ENCODE peak calls at places on chromosome 18, in five cellular contexts. One of them, this sample, is unnamed.

GRCh38 chr18:23712445-23712844 is 23.2 kb downstream of the LAMA3 start:
- DNase-seq in sigmoid colon: no peak
- DNase-seq in hippocampal formation: no peak
- DNase-seq in GM10248: no peak
- DNase-seq in CD8-positive, alpha-beta T cell: no peak
- DNase-seq in this sample: no peak

GRCh38 chr18:48781041-48781989 is 169.4 kb downstream of the SMAD7 start:
- DNase-seq in sigmoid colon: peak
- DNase-seq in hippocampal formation: peak
- DNase-seq in GM10248: no peak
- DNase-seq in CD8-positive, alpha-beta T cell: no peak
- DNase-seq in this sample: peak

GRCh38 chr18:12686100-12686499 is 16.4 kb downstream of the CEP76 start:
- DNase-seq in sigmoid colon: no peak
- DNase-seq in hippocampal formation: no peak
- DNase-seq in GM10248: no peak
- DNase-seq in CD8-positive, alpha-beta T cell: no peak
- DNase-seq in this sample: peak

GRCh38 chr18:3184275-3184963 is 35.3 kb downstream of the MYOM1 start:
- DNase-seq in sigmoid colon: no peak
- DNase-seq in hippocampal formation: no peak
- DNase-seq in GM10248: no peak
- DNase-seq in CD8-positive, alpha-beta T cell: no peak
- DNase-seq in this sample: no peak

GRCh38 chr18:51668101-51668500 is 470.6 kb upstream of the MEX3C start:
- DNase-seq in sigmoid colon: no peak
- DNase-seq in hippocampal formation: peak
- DNase-seq in GM10248: peak
- DNase-seq in CD8-positive, alpha-beta T cell: no peak
- DNase-seq in this sample: peak

GRCh38 chr18:48993586-48993985 is 42.8 kb upstream of the SMAD7 start:
- DNase-seq in sigmoid colon: no peak
- DNase-seq in hippocampal formation: no peak
- DNase-seq in GM10248: no peak
- DNase-seq in CD8-positive, alpha-beta T cell: no peak
- DNase-seq in this sample: no peak

GRCh38 chr18:23809411-23809810 is 120.2 kb downstream of the LAMA3 start:
- DNase-seq in sigmoid colon: no peak
- DNase-seq in hippocampal formation: no peak
- DNase-seq in GM10248: no peak
- DNase-seq in CD8-positive, alpha-beta T cell: no peak
- DNase-seq in this sample: no peak

GRCh38 chr18:22604986-22605421 is 187.3 kb upstream of the CTAGE1 start:
- DNase-seq in sigmoid colon: no peak
- DNase-seq in hippocampal formation: no peak
- DNase-seq in GM10248: no peak
- DNase-seq in CD8-positive, alpha-beta T cell: no peak
- DNase-seq in this sample: no peak

GRCh38 chr18:48706630-48707206 is 167.9 kb downstream of the CTIF start:
- DNase-seq in sigmoid colon: no peak
- DNase-seq in hippocampal formation: no peak
- DNase-seq in GM10248: no peak
- DNase-seq in CD8-positive, alpha-beta T cell: no peak
- DNase-seq in this sample: no peak

GRCh38 chr18:63904694-63905093 is 3.1 kb upstream of the SERPINB10 start:
- DNase-seq in sigmoid colon: no peak
- DNase-seq in hippocampal formation: no peak
- DNase-seq in GM10248: no peak
- DNase-seq in CD8-positive, alpha-beta T cell: no peak
- DNase-seq in this sample: no peak

GRCh38 chr18:9831046-9831722 is 54.6 kb upstream of the TXNDC2 start:
- DNase-seq in sigmoid colon: no peak
- DNase-seq in hippocampal formation: no peak
- DNase-seq in GM10248: no peak
- DNase-seq in CD8-positive, alpha-beta T cell: no peak
- DNase-seq in this sample: no peak

GRCh38 chr18:681985-682384 is 24.5 kb downstream of the TYMS start:
- DNase-seq in sigmoid colon: no peak
- DNase-seq in hippocampal formation: no peak
- DNase-seq in GM10248: no peak
- DNase-seq in CD8-positive, alpha-beta T cell: no peak
- DNase-seq in this sample: no peak

GRCh38 chr18:5975111-5975622 is 79.8 kb upstream of the TMEM200C start:
- DNase-seq in sigmoid colon: no peak
- DNase-seq in hippocampal formation: no peak
- DNase-seq in GM10248: peak
- DNase-seq in CD8-positive, alpha-beta T cell: no peak
- DNase-seq in this sample: no peak

GRCh38 chr18:69845588-69846506 is 101.8 kb downstream of the CD226 start:
- DNase-seq in sigmoid colon: no peak
- DNase-seq in hippocampal formation: peak
- DNase-seq in GM10248: no peak
- DNase-seq in CD8-positive, alpha-beta T cell: no peak
- DNase-seq in this sample: peak

GRCh38 chr18:2326999-2327398 is 244.3 kb downstream of the METTL4 start:
- DNase-seq in sigmoid colon: no peak
- DNase-seq in hippocampal formation: no peak
- DNase-seq in GM10248: no peak
- DNase-seq in CD8-positive, alpha-beta T cell: no peak
- DNase-seq in this sample: no peak

GRCh38 chr18:5895886-5896740 is 791 bp upstream of the TMEM200C start:
- DNase-seq in sigmoid colon: peak
- DNase-seq in hippocampal formation: no peak
- DNase-seq in GM10248: peak
- DNase-seq in CD8-positive, alpha-beta T cell: no peak
- DNase-seq in this sample: peak

GRCh38 chr18:61950371-61950770 is 57.6 kb upstream of the RNF152 start:
- DNase-seq in sigmoid colon: no peak
- DNase-seq in hippocampal formation: no peak
- DNase-seq in GM10248: no peak
- DNase-seq in CD8-positive, alpha-beta T cell: no peak
- DNase-seq in this sample: no peak

GRCh38 chr18:41923495-41923894 is 31.5 kb upstream of the PIK3C3 start:
- DNase-seq in sigmoid colon: no peak
- DNase-seq in hippocampal formation: no peak
- DNase-seq in GM10248: no peak
- DNase-seq in CD8-positive, alpha-beta T cell: no peak
- DNase-seq in this sample: no peak

GRCh38 chr18:42108071-42108470 is 153.0 kb downstream of the PIK3C3 start:
- DNase-seq in sigmoid colon: no peak
- DNase-seq in hippocampal formation: no peak
- DNase-seq in GM10248: no peak
- DNase-seq in CD8-positive, alpha-beta T cell: no peak
- DNase-seq in this sample: no peak

GRCh38 chr18:67302043-67302442 is 214.5 kb downstream of the DSEL start:
- DNase-seq in sigmoid colon: no peak
- DNase-seq in hippocampal formation: no peak
- DNase-seq in GM10248: no peak
- DNase-seq in CD8-positive, alpha-beta T cell: no peak
- DNase-seq in this sample: no peak

GRCh38 chr18:5986257-5986909 is 91.1 kb upstream of the TMEM200C start:
- DNase-seq in sigmoid colon: no peak
- DNase-seq in hippocampal formation: no peak
- DNase-seq in GM10248: no peak
- DNase-seq in CD8-positive, alpha-beta T cell: no peak
- DNase-seq in this sample: no peak

GRCh38 chr18:11982981-11983380 is 1.7 kb downstream of the IMPA2 start:
- DNase-seq in sigmoid colon: no peak
- DNase-seq in hippocampal formation: no peak
- DNase-seq in GM10248: no peak
- DNase-seq in CD8-positive, alpha-beta T cell: no peak
- DNase-seq in this sample: peak

GRCh38 chr18:13242797-13243196 is 24.2 kb downstream of the LDLRAD4 start:
- DNase-seq in sigmoid colon: peak
- DNase-seq in hippocampal formation: no peak
- DNase-seq in GM10248: no peak
- DNase-seq in CD8-positive, alpha-beta T cell: no peak
- DNase-seq in this sample: no peak

GRCh38 chr18:39742015-39742466 is 2176.4 kb upstream of the CELF4 start:
- DNase-seq in sigmoid colon: no peak
- DNase-seq in hippocampal formation: no peak
- DNase-seq in GM10248: no peak
- DNase-seq in CD8-positive, alpha-beta T cell: no peak
- DNase-seq in this sample: no peak

GRCh38 chr18:21604711-21605110 is 4.2 kb upstream of the ESCO1 start:
- DNase-seq in sigmoid colon: no peak
- DNase-seq in hippocampal formation: no peak
- DNase-seq in GM10248: no peak
- DNase-seq in CD8-positive, alpha-beta T cell: no peak
- DNase-seq in this sample: no peak

GRCh38 chr18:10139783-10140410 is 226.1 kb downstream of the VAPA start:
- DNase-seq in sigmoid colon: no peak
- DNase-seq in hippocampal formation: no peak
- DNase-seq in GM10248: no peak
- DNase-seq in CD8-positive, alpha-beta T cell: no peak
- DNase-seq in this sample: no peak

GRCh38 chr18:57915848-57916596 is 112.9 kb upstream of the ATP8B1 start:
- DNase-seq in sigmoid colon: no peak
- DNase-seq in hippocampal formation: peak
- DNase-seq in GM10248: no peak
- DNase-seq in CD8-positive, alpha-beta T cell: no peak
- DNase-seq in this sample: no peak

GRCh38 chr18:35616664-35617423 is 35.3 kb downstream of the GALNT1 start:
- DNase-seq in sigmoid colon: no peak
- DNase-seq in hippocampal formation: no peak
- DNase-seq in GM10248: peak
- DNase-seq in CD8-positive, alpha-beta T cell: peak
- DNase-seq in this sample: peak

GRCh38 chr18:48991299-48992055 is 40.7 kb upstream of the SMAD7 start:
- DNase-seq in sigmoid colon: no peak
- DNase-seq in hippocampal formation: no peak
- DNase-seq in GM10248: no peak
- DNase-seq in CD8-positive, alpha-beta T cell: no peak
- DNase-seq in this sample: no peak

GRCh38 chr18:50644807-50645206 is 84.9 kb downstream of the MAPK4 start:
- DNase-seq in sigmoid colon: no peak
- DNase-seq in hippocampal formation: no peak
- DNase-seq in GM10248: no peak
- DNase-seq in CD8-positive, alpha-beta T cell: no peak
- DNase-seq in this sample: peak

GRCh38 chr18:22060361-22060760 is 109.0 kb upstream of the GATA6 start:
- DNase-seq in sigmoid colon: no peak
- DNase-seq in hippocampal formation: no peak
- DNase-seq in GM10248: no peak
- DNase-seq in CD8-positive, alpha-beta T cell: no peak
- DNase-seq in this sample: no peak

GRCh38 chr18:44839239-44839666 is 158.6 kb downstream of the SETBP1 start:
- DNase-seq in sigmoid colon: peak
- DNase-seq in hippocampal formation: no peak
- DNase-seq in GM10248: peak
- DNase-seq in CD8-positive, alpha-beta T cell: peak
- DNase-seq in this sample: peak

GRCh38 chr18:44143054-44143453 is 537.6 kb upstream of the SETBP1 start:
- DNase-seq in sigmoid colon: no peak
- DNase-seq in hippocampal formation: no peak
- DNase-seq in GM10248: no peak
- DNase-seq in CD8-positive, alpha-beta T cell: no peak
- DNase-seq in this sample: no peak

GRCh38 chr18:47204908-47205522 is 28.9 kb upstream of the IER3IP1 start:
- DNase-seq in sigmoid colon: no peak
- DNase-seq in hippocampal formation: no peak
- DNase-seq in GM10248: peak
- DNase-seq in CD8-positive, alpha-beta T cell: no peak
- DNase-seq in this sample: peak

GRCh38 chr18:13725566-13726227 is 661 bp downstream of the FAM210A start:
- DNase-seq in sigmoid colon: no peak
- DNase-seq in hippocampal formation: no peak
- DNase-seq in GM10248: peak
- DNase-seq in CD8-positive, alpha-beta T cell: peak
- DNase-seq in this sample: peak

GRCh38 chr18:44826418-44827259 is 146.0 kb downstream of the SETBP1 start:
- DNase-seq in sigmoid colon: peak
- DNase-seq in hippocampal formation: peak
- DNase-seq in GM10248: no peak
- DNase-seq in CD8-positive, alpha-beta T cell: no peak
- DNase-seq in this sample: no peak

GRCh38 chr18:36195427-36196122 is 8.3 kb downstream of the MOCOS start:
- DNase-seq in sigmoid colon: no peak
- DNase-seq in hippocampal formation: no peak
- DNase-seq in GM10248: no peak
- DNase-seq in CD8-positive, alpha-beta T cell: no peak
- DNase-seq in this sample: no peak

GRCh38 chr18:51433881-51434280 is 236.4 kb upstream of the MEX3C start:
- DNase-seq in sigmoid colon: no peak
- DNase-seq in hippocampal formation: no peak
- DNase-seq in GM10248: no peak
- DNase-seq in CD8-positive, alpha-beta T cell: no peak
- DNase-seq in this sample: no peak

This sample was measured in GM23338.